ENCODE peak calls at places on chromosomes 4 and X, in eight cellular contexts. H is GM06990, C is neural crest cell, J is B cell, Z is thoracic aorta, Q is mucosa of descending colon, A is dorsolateral prefrontal cortex, P is IMR-90. I is an unnamed sample.

GRCh38 chrX:3520987-3521875 is 174.8 kb upstream of the MXRA5 start:
- DNase-seq in H (no peak), C (no peak), J (no peak), Z (no peak), Q (no peak), A (no peak), P (peak; percentile 57), I (no peak)

GRCh38 chrX:133726211-133726630 is 259.2 kb downstream of the GPC3 start:
- DNase-seq in H (no peak), C (no peak), J (no peak), Z (no peak), Q (no peak), A (no peak), P (peak; percentile 73), I (peak; percentile 65)

GRCh38 chr4:139753686-139754085 is 88.1 kb downstream of the MGST2 start:
- DNase-seq in H (no peak), C (no peak), J (no peak), Z (no peak), Q (no peak), A (no peak), P (no peak), I (no peak)

GRCh38 chrX:38375888-38376287 is 23.5 kb downstream of the OTC start:
- DNase-seq in H (no peak), C (peak; percentile 1), J (no peak), Z (no peak), Q (peak; percentile 28), A (no peak), P (no peak), I (peak; percentile 22)

GRCh38 chr4:26520728-26521442 is 30.6 kb upstream of the CCKAR start:
- DNase-seq in H (no peak), C (no peak), J (no peak), Z (no peak), Q (no peak), A (no peak), P (peak; percentile 38), I (no peak)

GRCh38 chr4:8796096-8796495 is 75.5 kb downstream of the HMX1 start:
- DNase-seq in H (no peak), C (no peak), J (no peak), Z (no peak), Q (no peak), A (no peak), P (no peak), I (no peak)

GRCh38 chr4:24736066-24736465 is 59.3 kb upstream of the SOD3 start:
- DNase-seq in H (no peak), C (no peak), J (no peak), Z (no peak), Q (peak; percentile 60), A (no peak), P (peak; percentile 20), I (peak; percentile 51)

GRCh38 chr4:77025643-77026321 is 50.0 kb downstream of the CCNI start:
- DNase-seq in H (no peak), C (no peak), J (no peak), Z (no peak), Q (no peak), A (no peak), P (peak; percentile 50), I (no peak)

GRCh38 chrX:8773117-8773516 is 28.1 kb downstream of the FAM9A start:
- DNase-seq in H (no peak), C (no peak), J (no peak), Z (no peak), Q (no peak), A (no peak), P (no peak), I (no peak)

GRCh38 chrX:40066700-40067099 is 31.1 kb downstream of the BCOR start:
- DNase-seq in H (no peak), C (no peak), J (no peak), Z (no peak), Q (no peak), A (no peak), P (no peak), I (no peak)

GRCh38 chrX:24676403-24677024 is 17.2 kb upstream of the POLA1 start:
- DNase-seq in H (no peak), C (no peak), J (no peak), Z (no peak), Q (no peak), A (no peak), P (no peak), I (peak; percentile 13)

GRCh38 chr4:184097240-184097619 is 120.4 kb downstream of the ENPP6 start:
- DNase-seq in H (peak; percentile 49), C (no peak), J (no peak), Z (no peak), Q (peak; percentile 44), A (peak; percentile 72), P (no peak), I (no peak)

GRCh38 chr4:142497606-142498005 is 348.5 kb downstream of the INPP4B start:
- DNase-seq in H (no peak), C (no peak), J (no peak), Z (no peak), Q (no peak), A (no peak), P (no peak), I (peak; percentile 10)

DNA sequence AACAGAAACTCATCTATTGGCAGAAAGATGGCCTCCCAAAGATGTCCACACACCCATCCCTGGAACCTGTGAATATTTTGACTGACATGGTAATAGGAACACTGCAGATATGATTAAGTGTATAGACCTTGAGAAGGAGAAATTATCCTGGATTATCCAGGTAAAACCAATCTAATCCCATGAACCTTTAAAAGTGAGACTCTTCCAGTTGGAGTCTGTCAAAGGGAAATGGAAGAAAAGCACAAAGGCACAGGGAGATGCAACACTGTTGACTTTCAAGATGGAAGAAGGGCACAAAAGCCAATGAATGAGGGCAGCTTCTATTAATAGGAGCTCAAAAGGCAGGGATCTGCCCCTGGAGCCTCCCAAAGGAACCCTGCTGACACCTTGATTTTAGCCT is 83.0 kb downstream of the AMELX start:
- DNase-seq in H (no peak), C (no peak), J (no peak), Z (no peak), Q (no peak), A (no peak), P (no peak), I (no peak)
- TF ChIP-seq CTCF in H (no peak), C (no peak), J (no peak), Z (no peak), Q (no peak), A (no peak), P (no peak), I (no peak)

DNA sequence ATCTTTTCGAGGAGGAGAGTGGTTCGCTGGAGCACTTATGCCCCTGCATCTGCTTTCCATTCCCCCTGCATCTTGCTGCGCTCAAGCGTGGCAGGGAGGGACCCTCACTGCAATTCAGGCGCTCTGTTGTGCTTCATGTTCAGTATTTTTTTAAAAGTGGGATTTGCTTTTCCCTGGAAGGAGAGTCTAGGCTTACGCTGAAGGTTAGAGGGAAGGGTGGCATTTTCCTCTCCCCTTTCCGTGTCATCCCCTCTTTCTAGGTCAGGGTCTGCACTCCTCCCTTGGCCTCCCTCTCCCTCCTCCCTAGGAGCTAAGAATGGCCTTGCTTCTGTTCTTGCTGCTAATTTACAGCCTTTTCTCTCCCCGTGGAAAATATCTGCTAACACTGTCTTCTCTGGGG is 202.1 kb upstream of the LEF1 start:
- DNase-seq in H (no peak), C (no peak), J (no peak), Z (no peak), Q (no peak), A (no peak), P (no peak), I (no peak)
- TF ChIP-seq CTCF in H (no peak), C (no peak), J (no peak), Z (no peak), Q (no peak), A (no peak), P (no peak), I (no peak)

DNA sequence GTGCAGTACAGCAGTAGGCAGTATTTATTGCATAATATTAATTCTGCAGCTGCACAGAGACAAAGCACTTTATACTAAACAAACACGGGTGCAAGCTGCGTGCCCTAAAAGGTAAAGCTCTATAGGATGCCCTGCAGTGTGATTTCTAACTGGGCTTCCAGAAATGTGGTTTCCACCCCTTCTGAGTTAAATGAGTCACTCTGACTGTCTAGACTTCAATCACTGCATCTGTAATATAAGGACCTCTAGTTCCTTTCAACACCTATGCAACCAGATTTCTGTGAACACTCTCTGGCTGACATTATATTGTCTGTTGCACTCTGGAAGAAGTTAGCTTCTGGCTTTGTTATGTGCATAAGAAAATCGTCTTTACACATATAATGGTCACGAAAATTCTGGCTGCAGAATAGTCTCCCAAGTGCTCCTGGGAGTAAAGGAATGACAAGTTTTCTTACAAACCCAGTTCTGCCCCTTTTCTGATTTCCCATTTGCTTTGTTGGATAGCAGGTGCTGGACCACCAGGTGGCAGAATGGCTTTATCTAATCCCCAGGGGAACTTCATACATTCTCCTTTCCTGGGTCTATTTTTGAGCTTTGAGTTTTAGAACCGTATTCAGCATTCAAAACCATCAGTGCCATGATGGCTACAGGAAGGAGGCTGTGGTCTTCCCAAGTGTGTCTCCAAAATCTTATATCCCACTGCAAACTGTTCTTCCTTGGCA is 842.2 kb downstream of the STIM2 start:
- DNase-seq in H (no peak), C (peak; percentile 4), J (no peak), Z (no peak), Q (peak; percentile 10), A (no peak), P (peak; percentile 1), I (no peak)
- TF ChIP-seq CTCF in H (no peak), C (peak; percentile 54), J (no peak), Z (no peak), Q (no peak), A (peak; percentile 56), P (peak; percentile 24), I (no peak)

GRCh38 chrX:121581885-121582284 is 534.5 kb downstream of the GLUD2 start:
- DNase-seq in H (no peak), C (no peak), J (no peak), Z (no peak), Q (no peak), A (no peak), P (no peak), I (no peak)
- TF ChIP-seq CTCF in H (no peak), C (no peak), J (no peak), Z (no peak), Q (no peak), A (no peak), P (no peak), I (no peak)

GRCh38 chr4:153348006-153348405 is 3.5 kb downstream of the MND1 start:
- DNase-seq in H (no peak), C (no peak), J (no peak), Z (no peak), Q (no peak), A (no peak), P (peak; percentile 62), I (no peak)
- TF ChIP-seq CTCF in H (no peak), C (no peak), J (no peak), Z (no peak), Q (no peak), A (no peak), P (no peak), I (no peak)

DNA sequence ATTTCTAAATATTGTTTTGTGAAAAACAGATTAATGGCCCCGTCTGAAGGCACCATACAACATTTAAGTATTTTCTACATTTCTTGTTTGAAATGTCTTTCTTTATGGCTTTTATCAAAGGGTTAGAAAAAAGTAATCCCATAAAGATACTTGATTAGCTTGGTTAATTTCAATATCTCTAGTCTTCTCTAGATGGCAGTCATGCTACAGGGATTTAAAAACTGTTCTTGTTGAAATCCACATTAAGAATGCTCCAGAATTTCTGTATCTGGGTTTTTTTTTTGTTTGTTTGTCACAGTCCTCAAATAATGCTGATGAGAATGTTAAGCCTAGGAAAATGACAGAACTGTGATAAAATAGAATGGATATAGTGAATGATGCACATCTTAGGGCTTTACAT is 109.0 kb upstream of the AADAT start:
- DNase-seq in H (no peak), C (no peak), J (no peak), Z (no peak), Q (no peak), A (no peak), P (no peak), I (no peak)
- TF ChIP-seq CTCF in H (no peak), C (peak; percentile 59), J (no peak), Z (no peak), Q (no peak), A (peak; percentile 50), P (peak; percentile 11), I (no peak)

GRCh38 chr4:128565565-128566186 is 243.8 kb upstream of the JADE1 start:
- DNase-seq in H (no peak), C (peak; percentile 26), J (no peak), Z (no peak), Q (peak; percentile 72), A (peak; percentile 49), P (no peak), I (peak; percentile 71)
- TF ChIP-seq CTCF in H (peak; percentile 63), C (peak; percentile 54), J (no peak), Z (peak; percentile 48), Q (no peak), A (peak; percentile 59), P (peak; percentile 48), I (peak; percentile 62)